ENCODE peak calls at places on chromosomes 6 and 20, in ten cellular contexts. One of them, this sample, is unnamed.

GRCh38 chr20:62782149-62782892 is 14.0 kb upstream of the MRGBP start:
- DNase-seq in upper lobe of right lung: no peak
- DNase-seq in activated T-cell treated with anti-CD3 and anti-CD28 coated beads, Interleukin-2, amount 50 U/mL, for 1 hour: no peak
- DNase-seq in activated gamma-delta T cell: no peak
- DNase-seq in C1 segment of cervical spinal cord: no peak
- DNase-seq in T-helper 2 cell: no peak
- DNase-seq in Caco-2: no peak
- DNase-seq in psoas muscle: no peak
- DNase-seq in neural crest cell: no peak
- DNase-seq in lung microvascular endothelial cell: no peak
- DNase-seq in this sample: no peak

GRCh38 chr6:20605581-20605980 is 71.3 kb downstream of the CDKAL1 start:
- DNase-seq in upper lobe of right lung: no peak
- DNase-seq in activated T-cell treated with anti-CD3 and anti-CD28 coated beads, Interleukin-2, amount 50 U/mL, for 1 hour: no peak
- DNase-seq in activated gamma-delta T cell: no peak
- DNase-seq in C1 segment of cervical spinal cord: no peak
- DNase-seq in T-helper 2 cell: no peak
- DNase-seq in Caco-2: no peak
- DNase-seq in psoas muscle: no peak
- DNase-seq in neural crest cell: no peak
- DNase-seq in lung microvascular endothelial cell: peak
- DNase-seq in this sample: no peak

GRCh38 chr20:6767536-6768227 is at the start of gene BMP2:
- DNase-seq in upper lobe of right lung: peak
- DNase-seq in activated T-cell treated with anti-CD3 and anti-CD28 coated beads, Interleukin-2, amount 50 U/mL, for 1 hour: no peak
- DNase-seq in activated gamma-delta T cell: no peak
- DNase-seq in C1 segment of cervical spinal cord: no peak
- DNase-seq in T-helper 2 cell: no peak
- DNase-seq in Caco-2: peak
- DNase-seq in psoas muscle: peak
- DNase-seq in neural crest cell: peak
- DNase-seq in lung microvascular endothelial cell: peak
- DNase-seq in this sample: no peak

GRCh38 chr20:46027245-46027853 is 1.7 kb upstream of the SLC12A5 start:
- DNase-seq in upper lobe of right lung: no peak
- DNase-seq in activated T-cell treated with anti-CD3 and anti-CD28 coated beads, Interleukin-2, amount 50 U/mL, for 1 hour: no peak
- DNase-seq in activated gamma-delta T cell: no peak
- DNase-seq in C1 segment of cervical spinal cord: no peak
- DNase-seq in T-helper 2 cell: no peak
- DNase-seq in Caco-2: peak
- DNase-seq in psoas muscle: no peak
- DNase-seq in neural crest cell: peak
- DNase-seq in lung microvascular endothelial cell: peak
- DNase-seq in this sample: peak

GRCh38 chr6:149239573-149240209 is 77.8 kb upstream of the TAB2 start:
- DNase-seq in upper lobe of right lung: no peak
- DNase-seq in activated T-cell treated with anti-CD3 and anti-CD28 coated beads, Interleukin-2, amount 50 U/mL, for 1 hour: no peak
- DNase-seq in activated gamma-delta T cell: no peak
- DNase-seq in C1 segment of cervical spinal cord: no peak
- DNase-seq in T-helper 2 cell: no peak
- DNase-seq in Caco-2: no peak
- DNase-seq in psoas muscle: no peak
- DNase-seq in neural crest cell: no peak
- DNase-seq in lung microvascular endothelial cell: no peak
- DNase-seq in this sample: no peak

GRCh38 chr6:157445277-157445676 is 64.3 kb downstream of the ZDHHC14 start:
- DNase-seq in upper lobe of right lung: no peak
- DNase-seq in activated T-cell treated with anti-CD3 and anti-CD28 coated beads, Interleukin-2, amount 50 U/mL, for 1 hour: no peak
- DNase-seq in activated gamma-delta T cell: no peak
- DNase-seq in C1 segment of cervical spinal cord: no peak
- DNase-seq in T-helper 2 cell: no peak
- DNase-seq in Caco-2: no peak
- DNase-seq in psoas muscle: no peak
- DNase-seq in neural crest cell: no peak
- DNase-seq in lung microvascular endothelial cell: no peak
- DNase-seq in this sample: no peak

GRCh38 chr6:45163952-45164766 is 164.0 kb upstream of the RUNX2 start:
- DNase-seq in upper lobe of right lung: no peak
- DNase-seq in activated T-cell treated with anti-CD3 and anti-CD28 coated beads, Interleukin-2, amount 50 U/mL, for 1 hour: no peak
- DNase-seq in activated gamma-delta T cell: no peak
- DNase-seq in C1 segment of cervical spinal cord: no peak
- DNase-seq in T-helper 2 cell: no peak
- DNase-seq in Caco-2: no peak
- DNase-seq in psoas muscle: no peak
- DNase-seq in neural crest cell: no peak
- DNase-seq in lung microvascular endothelial cell: no peak
- DNase-seq in this sample: no peak

GRCh38 chr20:52105573-52106422 is 85.8 kb downstream of the ZFP64 start:
- DNase-seq in upper lobe of right lung: no peak
- DNase-seq in activated T-cell treated with anti-CD3 and anti-CD28 coated beads, Interleukin-2, amount 50 U/mL, for 1 hour: no peak
- DNase-seq in activated gamma-delta T cell: no peak
- DNase-seq in C1 segment of cervical spinal cord: no peak
- DNase-seq in T-helper 2 cell: no peak
- DNase-seq in Caco-2: no peak
- DNase-seq in psoas muscle: no peak
- DNase-seq in neural crest cell: peak
- DNase-seq in lung microvascular endothelial cell: peak
- DNase-seq in this sample: no peak

GRCh38 chr6:11601776-11602605 is 64.4 kb downstream of the TMEM170B start:
- DNase-seq in upper lobe of right lung: no peak
- DNase-seq in activated T-cell treated with anti-CD3 and anti-CD28 coated beads, Interleukin-2, amount 50 U/mL, for 1 hour: no peak
- DNase-seq in activated gamma-delta T cell: no peak
- DNase-seq in C1 segment of cervical spinal cord: no peak
- DNase-seq in T-helper 2 cell: no peak
- DNase-seq in Caco-2: no peak
- DNase-seq in psoas muscle: no peak
- DNase-seq in neural crest cell: no peak
- DNase-seq in lung microvascular endothelial cell: no peak
- DNase-seq in this sample: no peak

GRCh38 chr20:56799187-56799586 is 170.1 kb downstream of the TFAP2C start:
- DNase-seq in upper lobe of right lung: no peak
- DNase-seq in activated T-cell treated with anti-CD3 and anti-CD28 coated beads, Interleukin-2, amount 50 U/mL, for 1 hour: no peak
- DNase-seq in activated gamma-delta T cell: no peak
- DNase-seq in C1 segment of cervical spinal cord: no peak
- DNase-seq in T-helper 2 cell: no peak
- DNase-seq in Caco-2: no peak
- DNase-seq in psoas muscle: no peak
- DNase-seq in neural crest cell: no peak
- DNase-seq in lung microvascular endothelial cell: no peak
- DNase-seq in this sample: no peak

GRCh38 chr6:28215425-28215824 is 9.7 kb upstream of the ZSCAN9 start:
- DNase-seq in upper lobe of right lung: no peak
- DNase-seq in activated T-cell treated with anti-CD3 and anti-CD28 coated beads, Interleukin-2, amount 50 U/mL, for 1 hour: no peak
- DNase-seq in activated gamma-delta T cell: no peak
- DNase-seq in C1 segment of cervical spinal cord: no peak
- DNase-seq in T-helper 2 cell: no peak
- DNase-seq in Caco-2: peak
- DNase-seq in psoas muscle: no peak
- DNase-seq in neural crest cell: no peak
- DNase-seq in lung microvascular endothelial cell: no peak
- DNase-seq in this sample: no peak

GRCh38 chr6:103680116-103680515 is 1179.6 kb downstream of the HACE1 start:
- DNase-seq in upper lobe of right lung: no peak
- DNase-seq in activated T-cell treated with anti-CD3 and anti-CD28 coated beads, Interleukin-2, amount 50 U/mL, for 1 hour: no peak
- DNase-seq in activated gamma-delta T cell: no peak
- DNase-seq in C1 segment of cervical spinal cord: no peak
- DNase-seq in T-helper 2 cell: no peak
- DNase-seq in Caco-2: no peak
- DNase-seq in psoas muscle: no peak
- DNase-seq in neural crest cell: no peak
- DNase-seq in lung microvascular endothelial cell: no peak
- DNase-seq in this sample: no peak

GRCh38 chr6:19891446-19891845 is 54.3 kb downstream of the ID4 start:
- DNase-seq in upper lobe of right lung: no peak
- DNase-seq in activated T-cell treated with anti-CD3 and anti-CD28 coated beads, Interleukin-2, amount 50 U/mL, for 1 hour: no peak
- DNase-seq in activated gamma-delta T cell: no peak
- DNase-seq in C1 segment of cervical spinal cord: no peak
- DNase-seq in T-helper 2 cell: no peak
- DNase-seq in Caco-2: no peak
- DNase-seq in psoas muscle: no peak
- DNase-seq in neural crest cell: no peak
- DNase-seq in lung microvascular endothelial cell: no peak
- DNase-seq in this sample: no peak

GRCh38 chr6:126947070-126947469 is 171.4 kb upstream of the RSPO3 start:
- DNase-seq in upper lobe of right lung: no peak
- DNase-seq in activated T-cell treated with anti-CD3 and anti-CD28 coated beads, Interleukin-2, amount 50 U/mL, for 1 hour: no peak
- DNase-seq in activated gamma-delta T cell: no peak
- DNase-seq in C1 segment of cervical spinal cord: no peak
- DNase-seq in T-helper 2 cell: no peak
- DNase-seq in Caco-2: no peak
- DNase-seq in psoas muscle: peak
- DNase-seq in neural crest cell: no peak
- DNase-seq in lung microvascular endothelial cell: no peak
- DNase-seq in this sample: no peak

GRCh38 chr6:36963451-36964290 is 9.1 kb downstream of the PI16 start:
- DNase-seq in upper lobe of right lung: peak
- DNase-seq in activated T-cell treated with anti-CD3 and anti-CD28 coated beads, Interleukin-2, amount 50 U/mL, for 1 hour: peak
- DNase-seq in activated gamma-delta T cell: no peak
- DNase-seq in C1 segment of cervical spinal cord: no peak
- DNase-seq in T-helper 2 cell: no peak
- DNase-seq in Caco-2: no peak
- DNase-seq in psoas muscle: no peak
- DNase-seq in neural crest cell: no peak
- DNase-seq in lung microvascular endothelial cell: no peak
- DNase-seq in this sample: no peak

GRCh38 chr6:31402324-31403282 is 792 bp upstream of the MICA start:
- DNase-seq in upper lobe of right lung: peak
- DNase-seq in activated T-cell treated with anti-CD3 and anti-CD28 coated beads, Interleukin-2, amount 50 U/mL, for 1 hour: peak
- DNase-seq in activated gamma-delta T cell: no peak
- DNase-seq in C1 segment of cervical spinal cord: no peak
- DNase-seq in T-helper 2 cell: no peak
- DNase-seq in Caco-2: peak
- DNase-seq in psoas muscle: no peak
- DNase-seq in neural crest cell: no peak
- DNase-seq in lung microvascular endothelial cell: peak
- DNase-seq in this sample: no peak